ENCODE peak calls at places on chromosomes 3 and 15, in seven cellular contexts. D, S, K, O, X, G and F are unnamed samples.

GRCh38 chr15:97961067-97961954 is 808 bp downstream of the ARRDC4 start:
- DNase-seq in D (peak), S (peak), K (no peak), O (no peak), X (peak), G (no peak), F (peak)

GRCh38 chr3:103127116-103127630 is 692.4 kb downstream of the ZPLD1 start:
- DNase-seq in D (no peak), S (no peak), K (peak), O (peak), X (no peak), G (no peak), F (no peak)

GRCh38 chr3:37814547-37814946 is 47.1 kb upstream of the CTDSPL start:
- DNase-seq in D (peak), S (no peak), K (peak), O (no peak), X (no peak), G (no peak), F (no peak)

GRCh38 chr3:33146791-33147445 is 33.1 kb downstream of the CRTAP start:
- DNase-seq in D (peak), S (no peak), K (peak), O (peak), X (no peak), G (no peak), F (no peak)

GRCh38 chr15:49843725-49844124 is 222.9 kb downstream of the DTWD1 start:
- DNase-seq in D (no peak), S (no peak), K (no peak), O (no peak), X (no peak), G (no peak), F (peak)

GRCh38 chr3:191328963-191329653 is at the start of gene CCDC50:
- DNase-seq in D (peak), S (peak), K (peak), O (no peak), X (peak), G (peak), F (peak)

GRCh38 chr3:31232049-31233040 is 300.4 kb upstream of the STT3B start:
- DNase-seq in D (peak), S (peak), K (no peak), O (no peak), X (no peak), G (no peak), F (peak)

GRCh38 chr3:98070840-98071239 is 16.1 kb upstream of the OR5AC2 start:
- DNase-seq in D (no peak), S (no peak), K (no peak), O (no peak), X (no peak), G (no peak), F (no peak)

GRCh38 chr3:171115667-171116066 is 89.1 kb upstream of the SLC2A2 start:
- DNase-seq in D (no peak), S (no peak), K (no peak), O (no peak), X (no peak), G (no peak), F (no peak)

GRCh38 chr3:57803647-57804081 is 47.6 kb downstream of the SLMAP start:
- DNase-seq in D (peak), S (peak), K (peak), O (peak), X (no peak), G (no peak), F (peak)

GRCh38 chr3:49719214-49719884 is at the start of gene AMIGO3:
- DNase-seq in D (peak), S (peak), K (peak), O (peak), X (peak), G (peak), F (peak)

GRCh38 chr15:85800460-85801123 is 5.9 kb upstream of the KLHL25 start:
- DNase-seq in D (peak), S (peak), K (no peak), O (peak), X (peak), G (no peak), F (peak)

GRCh38 chr15:78422571-78423340 is 15.3 kb upstream of the IREB2 start:
- DNase-seq in D (peak), S (peak), K (peak), O (peak), X (peak), G (peak), F (peak)

GRCh38 chr15:53762916-53763315 is 3.5 kb upstream of the WDR72 start:
- DNase-seq in D (no peak), S (no peak), K (no peak), O (no peak), X (no peak), G (no peak), F (no peak)

GRCh38 chr3:100104442-100104798 is 9.9 kb downstream of the FILIP1L start:
- DNase-seq in D (no peak), S (no peak), K (no peak), O (no peak), X (no peak), G (no peak), F (no peak)

GRCh38 chr15:99504823-99505551 is 60.8 kb upstream of the MEF2A start:
- DNase-seq in D (peak), S (no peak), K (no peak), O (peak), X (no peak), G (no peak), F (peak)

GRCh38 chr3:86938706-86939105 is 52.2 kb downstream of the VGLL3 start:
- DNase-seq in D (peak), S (no peak), K (no peak), O (no peak), X (no peak), G (no peak), F (no peak)

GRCh38 chr15:68524753-68525584 is 53.8 kb upstream of the CORO2B start:
- DNase-seq in D (peak), S (no peak), K (no peak), O (peak), X (no peak), G (peak), F (no peak)

GRCh38 chr15:57551717-57552677 is 39.7 kb upstream of the MYZAP start:
- DNase-seq in D (peak), S (no peak), K (peak), O (peak), X (no peak), G (no peak), F (peak)

GRCh38 chr3:123151251-123151705 is 50.5 kb upstream of the SEC22A start:
- DNase-seq in D (no peak), S (peak), K (no peak), O (no peak), X (no peak), G (no peak), F (no peak)

GRCh38 chr15:70269991-70270751 is 172.5 kb upstream of the TLE3 start:
- DNase-seq in D (peak), S (peak), K (peak), O (no peak), X (no peak), G (no peak), F (peak)

GRCh38 chr3:106097817-106098410 is 229.1 kb upstream of the CBLB start:
- DNase-seq in D (no peak), S (no peak), K (no peak), O (no peak), X (no peak), G (no peak), F (no peak)

GRCh38 chr3:157436583-157437300 is at the start of gene PTX3:
- DNase-seq in D (peak), S (peak), K (peak), O (peak), X (peak), G (no peak), F (peak)

GRCh38 chr15:85541744-85542143 is 161.3 kb downstream of the AKAP13 start:
- DNase-seq in D (no peak), S (no peak), K (no peak), O (no peak), X (no peak), G (peak), F (peak)

GRCh38 chr3:190862209-190863118 is at the start of gene GMNC:
- DNase-seq in D (peak), S (peak), K (peak), O (no peak), X (peak), G (peak), F (peak)

GRCh38 chr3:65945480-65945879 is 93.2 kb downstream of the MAGI1 start:
- DNase-seq in D (no peak), S (no peak), K (no peak), O (no peak), X (no peak), G (peak), F (no peak)

GRCh38 chr3:18445421-18446066 is 20.4 kb upstream of the SATB1 start:
- DNase-seq in D (no peak), S (no peak), K (no peak), O (no peak), X (no peak), G (peak), F (no peak)
- TF ChIP-seq CTCF in D (no peak), S (no peak), K (peak), O (no peak), X (no peak), G (no peak), F (no peak)

GRCh38 chr3:110685630-110686029 is 386.0 kb upstream of the NECTIN3 start:
- DNase-seq in D (no peak), S (no peak), K (no peak), O (no peak), X (no peak), G (no peak), F (no peak)
- H3K4me3 ChIP-seq in D (no peak), S (no peak), K (no peak), O (no peak), X (no peak), G (no peak), F (no peak)

DNA sequence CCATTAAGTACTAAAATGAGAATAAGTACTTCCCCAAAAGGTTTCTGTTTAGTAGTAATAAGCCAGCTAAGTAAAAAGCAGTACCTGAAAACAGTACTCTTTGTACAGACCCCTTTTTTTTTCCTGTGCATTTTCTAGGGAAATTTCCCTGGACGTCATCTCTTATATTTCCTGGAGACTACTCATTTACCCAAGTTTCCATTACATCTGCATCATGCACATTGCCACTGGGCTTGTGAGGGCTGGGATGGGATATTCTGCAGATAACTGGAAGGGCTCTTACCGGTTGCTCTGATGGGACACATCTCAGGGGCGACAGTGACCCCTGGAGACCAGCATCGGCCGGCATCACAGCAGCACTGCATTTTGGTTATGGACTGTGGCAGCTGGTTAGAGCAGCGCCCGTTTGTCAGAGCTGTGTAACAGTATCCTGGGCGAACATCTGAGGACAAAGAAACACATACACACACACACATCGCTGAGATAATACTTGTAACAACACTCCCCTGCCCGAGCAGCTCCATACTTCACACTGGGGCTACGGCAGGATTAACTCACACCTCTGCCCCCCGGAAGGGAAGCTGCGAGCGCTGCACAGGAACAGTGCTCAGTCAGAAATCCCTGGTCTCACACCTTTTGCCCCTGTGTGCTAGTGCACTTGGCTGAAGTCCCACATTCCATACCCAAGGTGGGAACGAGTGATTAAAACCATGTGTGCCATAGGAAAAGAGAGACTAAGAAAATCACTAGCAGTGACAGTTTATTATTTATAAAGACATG is 124.9 kb downstream of the FBN1 start:
- DNase-seq in D (no peak), S (no peak), K (peak), O (no peak), X (no peak), G (no peak), F (peak)
- TF ChIP-seq CTCF in D (no peak), S (no peak), K (no peak), O (no peak), X (no peak), G (no peak), F (no peak)

DNA sequence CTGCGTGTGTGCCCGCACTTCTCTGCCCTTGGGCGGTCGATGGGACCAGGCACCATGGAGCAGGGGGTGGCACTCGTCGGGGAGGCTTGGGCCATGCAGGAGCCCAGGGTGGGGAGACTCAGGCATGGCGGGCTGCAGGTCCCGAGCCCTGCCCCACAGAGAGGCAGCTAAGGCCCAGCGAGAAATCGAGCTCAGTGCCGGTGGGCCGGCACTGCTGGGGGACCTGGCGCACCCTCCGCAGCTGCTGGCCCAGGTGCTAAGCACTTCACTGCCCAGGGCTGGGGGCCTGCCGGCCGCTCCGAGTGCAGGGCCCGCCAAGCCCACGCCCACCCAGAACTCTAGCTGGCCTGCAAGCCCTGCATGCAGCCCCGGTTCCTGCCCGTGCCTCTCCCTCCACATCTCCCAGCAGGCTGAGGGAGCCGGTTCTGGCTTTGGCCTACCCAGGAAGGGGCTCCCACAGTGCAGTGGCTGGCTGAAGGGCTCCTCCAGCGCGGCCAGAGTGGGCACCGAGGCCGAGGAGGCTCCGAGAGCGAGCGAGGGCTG is 553 bp upstream of the RTP4 start:
- DNase-seq in D (no peak), S (no peak), K (no peak), O (no peak), X (peak), G (peak), F (no peak)
- H3K4me3 ChIP-seq in D (no peak), S (peak), K (no peak), O (no peak), X (peak), G (no peak), F (no peak)

GRCh38 chr15:72342385-72342784 is 22.4 kb upstream of the CELF6 start:
- DNase-seq in D (peak), S (no peak), K (peak), O (no peak), X (no peak), G (no peak), F (peak)
- TF ChIP-seq CTCF in D (peak), S (peak), K (peak), O (peak), X (peak), G (peak), F (peak)

GRCh38 chr3:6861331-6861988 is 545 bp downstream of the GRM7 start:
- DNase-seq in D (no peak), S (no peak), K (no peak), O (no peak), X (no peak), G (no peak), F (no peak)

GRCh38 chr3:6861989-6862879 is 1.3 kb downstream of the GRM7 start:
- DNase-seq in D (no peak), S (no peak), K (no peak), O (no peak), X (no peak), G (no peak), F (no peak)

GRCh38 chr3:6862880-6863195 is 1.9 kb downstream of the GRM7 start:
- DNase-seq in D (no peak), S (no peak), K (no peak), O (no peak), X (no peak), G (no peak), F (no peak)

DNA sequence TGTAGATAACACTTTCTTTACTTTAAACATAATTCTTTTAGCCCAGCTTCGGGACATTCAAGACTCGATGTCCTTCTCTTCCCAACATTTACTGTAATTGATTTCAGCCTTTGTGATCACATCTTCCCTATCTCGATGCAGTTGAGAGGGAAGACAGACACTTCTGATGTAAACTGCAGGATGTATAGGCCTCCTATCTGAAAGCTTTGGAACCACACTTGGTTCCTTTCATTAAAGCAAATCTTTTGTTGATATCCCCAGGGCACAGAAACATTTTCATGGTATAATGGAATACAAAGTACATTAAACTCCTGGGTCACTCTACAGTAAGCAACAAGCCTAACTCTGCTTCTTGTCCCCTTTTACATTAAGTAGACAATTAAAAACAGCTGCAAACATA is 6.4 kb downstream of the GRM7 start:
- DNase-seq in D (no peak), S (no peak), K (no peak), O (no peak), X (no peak), G (no peak), F (no peak)
- H3K4me3 ChIP-seq in D (no peak), S (no peak), K (no peak), O (no peak), X (no peak), G (no peak), F (no peak)

GRCh38 chr3:183489455-183490210 is 61.2 kb upstream of the MCF2L2 start:
- DNase-seq in D (peak), S (no peak), K (no peak), O (no peak), X (no peak), G (no peak), F (peak)

GRCh38 chr3:183490653-183491052 is 62.2 kb upstream of the MCF2L2 start:
- DNase-seq in D (peak), S (no peak), K (peak), O (no peak), X (no peak), G (no peak), F (peak)

GRCh38 chr3:183488343-183488742 is 59.9 kb upstream of the MCF2L2 start:
- DNase-seq in D (no peak), S (no peak), K (no peak), O (no peak), X (no peak), G (no peak), F (no peak)

GRCh38 chr3:183491109-183491922 is 62.9 kb upstream of the MCF2L2 start:
- DNase-seq in D (no peak), S (no peak), K (no peak), O (no peak), X (no peak), G (no peak), F (no peak)

DNA sequence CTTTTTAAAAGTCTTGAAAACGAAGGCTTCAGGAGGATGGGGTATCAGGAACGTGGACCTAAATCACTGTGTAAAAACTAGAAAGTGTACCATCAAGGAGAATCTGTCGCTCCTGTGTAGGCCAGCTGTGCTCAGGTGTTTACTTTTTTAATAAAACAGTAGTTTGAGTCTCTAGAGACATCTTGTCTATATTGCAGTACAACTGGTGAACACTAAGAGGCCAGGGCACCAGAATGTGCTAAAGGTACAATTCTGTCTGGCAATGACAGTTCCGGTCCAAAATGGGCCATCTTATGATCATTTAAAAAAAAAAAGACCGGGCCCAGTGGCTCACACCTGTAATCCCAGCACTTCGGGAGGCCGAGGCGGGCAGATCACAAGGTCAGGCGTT is 61.8 kb upstream of the MCF2L2 start:
- DNase-seq in D (no peak), S (no peak), K (no peak), O (no peak), X (no peak), G (no peak), F (no peak)
- TF ChIP-seq CTCF in D (no peak), S (no peak), K (no peak), O (no peak), X (no peak), G (no peak), F (no peak)

GRCh38 chr3:56780935-56781334 is 20.8 kb downstream of the ARHGEF3 start:
- DNase-seq in D (no peak), S (no peak), K (no peak), O (no peak), X (no peak), G (no peak), F (no peak)

GRCh38 chr3:56783644-56784451 is 17.9 kb downstream of the ARHGEF3 start:
- DNase-seq in D (peak), S (peak), K (no peak), O (peak), X (peak), G (peak), F (peak)

GRCh38 chr3:56781762-56782161 is 20.0 kb downstream of the ARHGEF3 start:
- DNase-seq in D (no peak), S (no peak), K (no peak), O (no peak), X (no peak), G (no peak), F (no peak)

GRCh38 chr3:56782900-56783299 is 18.8 kb downstream of the ARHGEF3 start:
- DNase-seq in D (no peak), S (no peak), K (no peak), O (no peak), X (no peak), G (no peak), F (no peak)

DNA sequence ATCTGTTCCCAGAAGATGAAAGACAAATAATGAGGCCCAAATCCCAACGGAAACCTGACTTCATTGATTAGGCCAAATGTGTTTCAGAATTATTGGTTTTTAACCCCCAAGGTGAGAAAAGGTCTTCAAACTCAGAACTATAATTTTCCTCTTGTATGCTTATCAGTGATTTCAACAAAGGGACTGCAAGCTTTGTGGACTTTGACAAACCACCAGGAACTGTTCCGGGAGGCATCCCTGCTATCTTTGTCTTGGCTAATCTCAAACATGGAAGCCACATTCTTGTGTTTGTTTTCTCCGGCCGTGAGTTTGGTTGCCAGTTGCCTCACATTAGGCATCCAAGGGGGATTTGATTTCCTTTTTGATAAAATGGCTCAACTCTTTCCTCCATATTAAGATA is 19.5 kb downstream of the ARHGEF3 start:
- DNase-seq in D (peak), S (no peak), K (no peak), O (no peak), X (no peak), G (no peak), F (no peak)
- H3K4me3 ChIP-seq in D (no peak), S (no peak), K (no peak), O (no peak), X (no peak), G (no peak), F (no peak)

DNA sequence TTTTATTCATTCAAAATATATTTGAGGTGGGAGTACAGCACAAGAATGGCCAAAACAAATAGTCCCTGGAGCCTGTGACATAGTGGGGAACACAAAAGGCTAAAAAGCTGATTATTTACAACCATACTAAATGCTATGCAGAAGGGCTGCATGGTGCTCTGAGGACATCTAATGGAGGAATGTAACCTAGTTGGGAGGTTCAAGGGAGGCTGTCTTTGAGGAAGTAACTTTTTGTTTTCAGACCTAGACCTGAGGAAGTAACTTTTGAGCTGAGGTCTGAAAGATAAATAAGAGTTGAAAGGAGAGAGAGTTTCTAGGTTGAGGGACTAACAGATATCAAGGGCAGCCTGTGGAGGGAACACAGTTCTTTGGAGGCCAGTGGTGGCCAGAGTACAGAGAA is 34.8 kb upstream of the RASA2 start:
- DNase-seq in D (peak), S (no peak), K (peak), O (peak), X (no peak), G (no peak), F (peak)
- TF ChIP-seq CTCF in D (peak), S (peak), K (peak), O (peak), X (peak), G (peak), F (peak)